ENCODE peak calls at places on chromosomes 3 and 15, in seven cellular contexts. One of them, this sample, is unnamed.

GRCh38 chr3:67737911-67738865 is 83.8 kb upstream of the SUCLG2 start:
- DNase-seq in T-helper 17 cell: no peak
- DNase-seq in foreskin keratinocyte: no peak
- DNase-seq in thoracic aorta: no peak
- DNase-seq in fibroblast of mammary gland: no peak
- DNase-seq in mesenchymal stem cell: no peak
- DNase-seq in dermis blood vessel endothelial cell: no peak
- DNase-seq in this sample: no peak

GRCh38 chr3:133799794-133800585 is 5.6 kb upstream of the SRPRB start:
- DNase-seq in fibroblast of mammary gland: peak
- DNase-seq in mesenchymal stem cell: peak
- DNase-seq in thoracic aorta: no peak
- DNase-seq in T-helper 17 cell: no peak
- DNase-seq in foreskin keratinocyte: peak
- DNase-seq in dermis blood vessel endothelial cell: no peak
- DNase-seq in this sample: peak

GRCh38 chr3:632571-633170 is 436.1 kb downstream of the CHL1 start:
- DNase-seq in dermis blood vessel endothelial cell: peak
- DNase-seq in mesenchymal stem cell: peak
- DNase-seq in fibroblast of mammary gland: peak
- DNase-seq in T-helper 17 cell: no peak
- DNase-seq in foreskin keratinocyte: peak
- DNase-seq in thoracic aorta: no peak
- DNase-seq in this sample: peak

GRCh38 chr3:157077565-157077991 is 82.4 kb downstream of the CCNL1 start:
- DNase-seq in thoracic aorta: peak
- DNase-seq in fibroblast of mammary gland: peak
- DNase-seq in dermis blood vessel endothelial cell: no peak
- DNase-seq in T-helper 17 cell: no peak
- DNase-seq in mesenchymal stem cell: peak
- DNase-seq in foreskin keratinocyte: no peak
- DNase-seq in this sample: no peak

GRCh38 chr15:85691350-85692240 is 103.1 kb downstream of the KLHL25 start:
- DNase-seq in dermis blood vessel endothelial cell: peak
- DNase-seq in mesenchymal stem cell: no peak
- DNase-seq in thoracic aorta: no peak
- DNase-seq in T-helper 17 cell: no peak
- DNase-seq in fibroblast of mammary gland: no peak
- DNase-seq in foreskin keratinocyte: no peak
- DNase-seq in this sample: no peak

GRCh38 chr3:73733796-73734195 is 109.1 kb upstream of the PDZRN3 start:
- DNase-seq in fibroblast of mammary gland: no peak
- DNase-seq in foreskin keratinocyte: no peak
- DNase-seq in thoracic aorta: no peak
- DNase-seq in dermis blood vessel endothelial cell: no peak
- DNase-seq in T-helper 17 cell: no peak
- DNase-seq in mesenchymal stem cell: no peak
- DNase-seq in this sample: no peak

GRCh38 chr15:96625251-96625650 is 294.8 kb downstream of the NR2F2 start:
- DNase-seq in dermis blood vessel endothelial cell: no peak
- DNase-seq in thoracic aorta: no peak
- DNase-seq in foreskin keratinocyte: no peak
- DNase-seq in fibroblast of mammary gland: no peak
- DNase-seq in mesenchymal stem cell: peak
- DNase-seq in T-helper 17 cell: no peak
- DNase-seq in this sample: no peak

GRCh38 chr3:186888569-186888968 is 41.8 kb upstream of the ST6GAL1 start:
- DNase-seq in foreskin keratinocyte: no peak
- DNase-seq in fibroblast of mammary gland: no peak
- DNase-seq in T-helper 17 cell: no peak
- DNase-seq in dermis blood vessel endothelial cell: peak
- DNase-seq in thoracic aorta: no peak
- DNase-seq in mesenchymal stem cell: no peak
- DNase-seq in this sample: no peak

GRCh38 chr3:134846943-134847342 is 51.9 kb downstream of the EPHB1 start:
- DNase-seq in thoracic aorta: no peak
- DNase-seq in T-helper 17 cell: no peak
- DNase-seq in dermis blood vessel endothelial cell: peak
- DNase-seq in foreskin keratinocyte: peak
- DNase-seq in fibroblast of mammary gland: peak
- DNase-seq in mesenchymal stem cell: peak
- DNase-seq in this sample: peak

GRCh38 chr3:30544811-30545210 is 61.6 kb upstream of the TGFBR2 start:
- DNase-seq in thoracic aorta: no peak
- DNase-seq in T-helper 17 cell: no peak
- DNase-seq in dermis blood vessel endothelial cell: peak
- DNase-seq in foreskin keratinocyte: peak
- DNase-seq in mesenchymal stem cell: peak
- DNase-seq in fibroblast of mammary gland: peak
- DNase-seq in this sample: peak

GRCh38 chr15:100061944-100062343 is 279.8 kb downstream of the ADAMTS17 start:
- DNase-seq in dermis blood vessel endothelial cell: no peak
- DNase-seq in foreskin keratinocyte: no peak
- DNase-seq in T-helper 17 cell: no peak
- DNase-seq in thoracic aorta: no peak
- DNase-seq in mesenchymal stem cell: no peak
- DNase-seq in fibroblast of mammary gland: no peak
- DNase-seq in this sample: no peak

GRCh38 chr3:40843851-40844548 is 319.2 kb downstream of the ZNF621 start:
- DNase-seq in foreskin keratinocyte: peak
- DNase-seq in mesenchymal stem cell: peak
- DNase-seq in thoracic aorta: no peak
- DNase-seq in T-helper 17 cell: no peak
- DNase-seq in fibroblast of mammary gland: no peak
- DNase-seq in dermis blood vessel endothelial cell: peak
- DNase-seq in this sample: peak

GRCh38 chr3:165529451-165529850 is 307.8 kb downstream of the BCHE start:
- DNase-seq in dermis blood vessel endothelial cell: no peak
- DNase-seq in fibroblast of mammary gland: no peak
- DNase-seq in foreskin keratinocyte: no peak
- DNase-seq in thoracic aorta: no peak
- DNase-seq in mesenchymal stem cell: no peak
- DNase-seq in T-helper 17 cell: no peak
- DNase-seq in this sample: no peak

GRCh38 chr15:59191855-59192237 is 14.8 kb upstream of the LDHAL6B start:
- DNase-seq in thoracic aorta: no peak
- DNase-seq in T-helper 17 cell: no peak
- DNase-seq in foreskin keratinocyte: peak
- DNase-seq in dermis blood vessel endothelial cell: peak
- DNase-seq in mesenchymal stem cell: peak
- DNase-seq in fibroblast of mammary gland: peak
- DNase-seq in this sample: peak

GRCh38 chr3:53534996-53535395 is 40.6 kb downstream of the CACNA1D start:
- DNase-seq in fibroblast of mammary gland: no peak
- DNase-seq in foreskin keratinocyte: no peak
- DNase-seq in T-helper 17 cell: no peak
- DNase-seq in mesenchymal stem cell: no peak
- DNase-seq in thoracic aorta: no peak
- DNase-seq in dermis blood vessel endothelial cell: no peak
- DNase-seq in this sample: no peak

GRCh38 chr3:150540297-150540696 is 6.0 kb downstream of the SERP1 start:
- DNase-seq in mesenchymal stem cell: no peak
- DNase-seq in T-helper 17 cell: no peak
- DNase-seq in thoracic aorta: no peak
- DNase-seq in fibroblast of mammary gland: no peak
- DNase-seq in dermis blood vessel endothelial cell: no peak
- DNase-seq in foreskin keratinocyte: no peak
- DNase-seq in this sample: no peak

GRCh38 chr15:51724673-51725072 is 12.8 kb downstream of the LYSMD2 start:
- DNase-seq in thoracic aorta: no peak
- DNase-seq in dermis blood vessel endothelial cell: peak
- DNase-seq in mesenchymal stem cell: peak
- DNase-seq in fibroblast of mammary gland: no peak
- DNase-seq in foreskin keratinocyte: no peak
- DNase-seq in T-helper 17 cell: no peak
- DNase-seq in this sample: no peak

GRCh38 chr3:197007953-197008352 is 21.7 kb downstream of the MELTF start:
- DNase-seq in T-helper 17 cell: no peak
- DNase-seq in foreskin keratinocyte: no peak
- DNase-seq in mesenchymal stem cell: no peak
- DNase-seq in thoracic aorta: no peak
- DNase-seq in fibroblast of mammary gland: no peak
- DNase-seq in dermis blood vessel endothelial cell: no peak
- DNase-seq in this sample: no peak

GRCh38 chr3:117695871-117696270 is 986.3 kb downstream of the TUSC7 start:
- DNase-seq in thoracic aorta: no peak
- DNase-seq in dermis blood vessel endothelial cell: no peak
- DNase-seq in fibroblast of mammary gland: no peak
- DNase-seq in foreskin keratinocyte: no peak
- DNase-seq in T-helper 17 cell: no peak
- DNase-seq in mesenchymal stem cell: no peak
- DNase-seq in this sample: no peak

GRCh38 chr3:119586707-119587317 is 7.5 kb downstream of the ADPRH start:
- DNase-seq in dermis blood vessel endothelial cell: no peak
- DNase-seq in mesenchymal stem cell: no peak
- DNase-seq in foreskin keratinocyte: no peak
- DNase-seq in fibroblast of mammary gland: no peak
- DNase-seq in T-helper 17 cell: no peak
- DNase-seq in thoracic aorta: no peak
- DNase-seq in this sample: no peak

GRCh38 chr3:44442591-44443309 is 34.7 kb downstream of the ZNF445 start:
- DNase-seq in dermis blood vessel endothelial cell: no peak
- DNase-seq in T-helper 17 cell: no peak
- DNase-seq in mesenchymal stem cell: no peak
- DNase-seq in foreskin keratinocyte: no peak
- DNase-seq in thoracic aorta: no peak
- DNase-seq in fibroblast of mammary gland: no peak
- DNase-seq in this sample: no peak

GRCh38 chr3:4824948-4825325 is 154.3 kb upstream of the BHLHE40 start:
- DNase-seq in fibroblast of mammary gland: peak
- DNase-seq in T-helper 17 cell: no peak
- DNase-seq in foreskin keratinocyte: peak
- DNase-seq in thoracic aorta: no peak
- DNase-seq in dermis blood vessel endothelial cell: peak
- DNase-seq in mesenchymal stem cell: peak
- DNase-seq in this sample: peak

GRCh38 chr3:50551293-50552057 is 16.1 kb downstream of the C3orf18 start:
- DNase-seq in dermis blood vessel endothelial cell: no peak
- DNase-seq in foreskin keratinocyte: no peak
- DNase-seq in thoracic aorta: no peak
- DNase-seq in fibroblast of mammary gland: no peak
- DNase-seq in T-helper 17 cell: no peak
- DNase-seq in mesenchymal stem cell: no peak
- DNase-seq in this sample: no peak

GRCh38 chr15:60601098-60601497 is 122.2 kb upstream of the ICE2 start:
- DNase-seq in fibroblast of mammary gland: no peak
- DNase-seq in dermis blood vessel endothelial cell: no peak
- DNase-seq in mesenchymal stem cell: no peak
- DNase-seq in thoracic aorta: no peak
- DNase-seq in T-helper 17 cell: no peak
- DNase-seq in foreskin keratinocyte: no peak
- DNase-seq in this sample: no peak

GRCh38 chr3:196985954-196986885 is 17.6 kb upstream of the PIGZ start:
- DNase-seq in T-helper 17 cell: no peak
- DNase-seq in fibroblast of mammary gland: no peak
- DNase-seq in mesenchymal stem cell: peak
- DNase-seq in thoracic aorta: no peak
- DNase-seq in foreskin keratinocyte: no peak
- DNase-seq in dermis blood vessel endothelial cell: no peak
- DNase-seq in this sample: no peak

GRCh38 chr15:33256874-33257273 is 53.9 kb upstream of the RYR3 start:
- DNase-seq in thoracic aorta: no peak
- DNase-seq in fibroblast of mammary gland: no peak
- DNase-seq in T-helper 17 cell: no peak
- DNase-seq in dermis blood vessel endothelial cell: no peak
- DNase-seq in mesenchymal stem cell: no peak
- DNase-seq in foreskin keratinocyte: no peak
- DNase-seq in this sample: no peak

GRCh38 chr15:39360417-39360816 is 220.5 kb upstream of the THBS1 start:
- DNase-seq in thoracic aorta: no peak
- DNase-seq in dermis blood vessel endothelial cell: peak
- DNase-seq in foreskin keratinocyte: no peak
- DNase-seq in mesenchymal stem cell: no peak
- DNase-seq in T-helper 17 cell: no peak
- DNase-seq in fibroblast of mammary gland: peak
- DNase-seq in this sample: no peak

GRCh38 chr3:35936571-35936970 is 297.2 kb downstream of the ARPP21 start:
- DNase-seq in T-helper 17 cell: no peak
- DNase-seq in thoracic aorta: no peak
- DNase-seq in fibroblast of mammary gland: peak
- DNase-seq in mesenchymal stem cell: no peak
- DNase-seq in dermis blood vessel endothelial cell: no peak
- DNase-seq in foreskin keratinocyte: peak
- DNase-seq in this sample: peak

GRCh38 chr15:74328331-74329056 is 39.0 kb downstream of the CYP11A1 start:
- DNase-seq in thoracic aorta: no peak
- DNase-seq in mesenchymal stem cell: no peak
- DNase-seq in dermis blood vessel endothelial cell: no peak
- DNase-seq in fibroblast of mammary gland: no peak
- DNase-seq in foreskin keratinocyte: no peak
- DNase-seq in T-helper 17 cell: no peak
- DNase-seq in this sample: no peak

GRCh38 chr3:126958638-126959085 is 24.3 kb upstream of the PLXNA1 start:
- DNase-seq in foreskin keratinocyte: no peak
- DNase-seq in fibroblast of mammary gland: no peak
- DNase-seq in T-helper 17 cell: no peak
- DNase-seq in thoracic aorta: no peak
- DNase-seq in mesenchymal stem cell: no peak
- DNase-seq in dermis blood vessel endothelial cell: no peak
- DNase-seq in this sample: no peak

GRCh38 chr15:89837134-89837829 is 22.6 kb upstream of the ANPEP start:
- DNase-seq in T-helper 17 cell: no peak
- DNase-seq in thoracic aorta: no peak
- DNase-seq in foreskin keratinocyte: peak
- DNase-seq in fibroblast of mammary gland: peak
- DNase-seq in mesenchymal stem cell: peak
- DNase-seq in dermis blood vessel endothelial cell: peak
- DNase-seq in this sample: peak

GRCh38 chr3:184383033-184383740 is 3.3 kb downstream of the CHRD start:
- DNase-seq in dermis blood vessel endothelial cell: no peak
- DNase-seq in T-helper 17 cell: no peak
- DNase-seq in fibroblast of mammary gland: no peak
- DNase-seq in thoracic aorta: no peak
- DNase-seq in foreskin keratinocyte: no peak
- DNase-seq in mesenchymal stem cell: no peak
- DNase-seq in this sample: no peak

GRCh38 chr3:128285925-128286275 is 132.6 kb downstream of the EEFSEC start:
- DNase-seq in fibroblast of mammary gland: no peak
- DNase-seq in foreskin keratinocyte: no peak
- DNase-seq in dermis blood vessel endothelial cell: no peak
- DNase-seq in thoracic aorta: no peak
- DNase-seq in T-helper 17 cell: no peak
- DNase-seq in mesenchymal stem cell: no peak
- DNase-seq in this sample: no peak

GRCh38 chr3:127544806-127545545 is 45.6 kb downstream of the TPRA1 start:
- DNase-seq in foreskin keratinocyte: no peak
- DNase-seq in thoracic aorta: no peak
- DNase-seq in dermis blood vessel endothelial cell: no peak
- DNase-seq in mesenchymal stem cell: no peak
- DNase-seq in fibroblast of mammary gland: no peak
- DNase-seq in T-helper 17 cell: no peak
- DNase-seq in this sample: no peak

GRCh38 chr3:128518587-128519490 is 25.8 kb upstream of the GATA2 start:
- DNase-seq in foreskin keratinocyte: no peak
- DNase-seq in dermis blood vessel endothelial cell: no peak
- DNase-seq in thoracic aorta: no peak
- DNase-seq in T-helper 17 cell: no peak
- DNase-seq in mesenchymal stem cell: no peak
- DNase-seq in fibroblast of mammary gland: no peak
- DNase-seq in this sample: no peak

This sample was measured in amniotic epithelial cell.